ENCODE peak calls at places on chromosomes 16 and 17, in five cellular contexts. T is EL, R is HEK293T, O is sciatic nerve, Z is sigmoid colon. S is an unnamed sample.

GRCh38 chr16:67270931-67271338 is 8.4 kb upstream of the PLEKHG4 start:
- DNase-seq in O (no peak), T (no peak), Z (peak), R (no peak), S (no peak)

GRCh38 chr16:84640145-84640544 is 8.2 kb upstream of the KLHL36 start:
- DNase-seq in T (no peak), O (no peak), R (no peak), Z (no peak), S (no peak)

GRCh38 chr17:37759014-37759637 is 14.3 kb upstream of the HNF1B start:
- DNase-seq in R (no peak), Z (no peak), T (no peak), O (no peak), S (no peak)

GRCh38 chr16:73066927-73067670 is 19.2 kb upstream of the ZFHX3 start:
- DNase-seq in O (peak), T (peak), R (no peak), Z (peak), S (no peak)

GRCh38 chr16:24977673-24978065 is 37.5 kb downstream of the ARHGAP17 start:
- DNase-seq in Z (no peak), T (peak), R (no peak), O (no peak), S (no peak)

GRCh38 chr17:15273141-15273793 is 8.1 kb upstream of the PMP22 start:
- DNase-seq in T (peak), O (no peak), Z (no peak), R (no peak), S (no peak)

GRCh38 chr17:39404542-39405378 is 3.3 kb upstream of the FBXL20 start:
- DNase-seq in O (no peak), R (no peak), T (peak), Z (no peak), S (no peak)

GRCh38 chr16:9311303-9311954 is 220.0 kb downstream of the HAPSTR1 start:
- DNase-seq in R (no peak), O (no peak), T (no peak), Z (no peak), S (no peak)

GRCh38 chr17:82813299-82814051 is 26.3 kb downstream of the ZNF750 start:
- DNase-seq in T (no peak), Z (no peak), R (no peak), O (no peak), S (no peak)

GRCh38 chr17:74307984-74308773 is 17.8 kb upstream of the KIF19 start:
- DNase-seq in Z (no peak), R (no peak), O (no peak), T (no peak), S (no peak)

GRCh38 chr16:72932050-72932449 is 115.9 kb downstream of the ZFHX3 start:
- DNase-seq in T (no peak), R (no peak), Z (peak), O (no peak), S (no peak)

GRCh38 chr16:57544129-57544653 is 1.7 kb downstream of the ADGRG5 start:
- DNase-seq in Z (no peak), O (peak), R (peak), T (no peak), S (no peak)

GRCh38 chr16:88558457-88559442 is 11.5 kb upstream of the ZC3H18 start:
- DNase-seq in Z (peak), O (peak), R (peak), T (peak), S (no peak)

GRCh38 chr16:55671974-55672280 is 16.1 kb downstream of the SLC6A2 start:
- DNase-seq in R (no peak), O (no peak), Z (no peak), T (no peak), S (no peak)

GRCh38 chr16:86355538-86355937 is 154.8 kb upstream of the FOXF1 start:
- DNase-seq in O (no peak), R (no peak), T (peak), Z (no peak), S (no peak)

GRCh38 chr17:61619953-61620352 is 28.9 kb upstream of the NACA2 start:
- DNase-seq in T (no peak), R (no peak), Z (no peak), O (no peak), S (no peak)

GRCh38 chr17:34025179-34025551 is 229.9 kb upstream of the CCL2 start:
- DNase-seq in Z (no peak), O (no peak), T (no peak), R (no peak), S (no peak)

GRCh38 chr17:78040561-78041400 is 82.3 kb downstream of the TNRC6C start:
- DNase-seq in Z (peak), O (peak), R (no peak), T (peak), S (no peak)

GRCh38 chr16:82700541-82701240 is 73.9 kb downstream of the CDH13 start:
- DNase-seq in R (no peak), Z (no peak), O (no peak), T (peak), S (no peak)

GRCh38 chr16:89031715-89032659 is 55.0 kb upstream of the CBFA2T3 start:
- DNase-seq in R (no peak), O (no peak), Z (no peak), T (no peak), S (no peak)

GRCh38 chr16:10679921-10680320 is 14.8 kb downstream of the TEKT5 start:
- DNase-seq in R (no peak), Z (no peak), O (no peak), T (no peak), S (no peak)

S was measured in progenitor cell of endocrine pancreas.